ENCODE peak calls at places on chromosomes 12 and 14, in six cellular contexts. Q is colonic mucosa, M is neural crest cell, A is SK-N-DZ, V is cardiac fibroblast, N is ureter. T is an unnamed sample.

GRCh38 chr12:78703820-78704525 is 160.6 kb upstream of the SYT1 start:
- DNase-seq in Q (no peak), M (no peak), A (no peak), V (peak), N (no peak), T (peak)

GRCh38 chr14:93708311-93708734 is 80.0 kb downstream of the PRIMA1 start:
- DNase-seq in Q (no peak), M (no peak), A (no peak), V (no peak), N (no peak), T (no peak)

GRCh38 chr12:4285070-4285469 is 11.5 kb downstream of the CCND2 start:
- DNase-seq in Q (no peak), M (no peak), A (no peak), V (no peak), N (no peak), T (no peak)

GRCh38 chr14:103611215-103611614 is 17.8 kb upstream of the KLC1 start:
- DNase-seq in Q (no peak), M (no peak), A (no peak), V (no peak), N (no peak), T (no peak)

GRCh38 chr14:48350971-48351370 is 675.6 kb upstream of the MDGA2 start:
- DNase-seq in Q (no peak), M (no peak), A (no peak), V (no peak), N (no peak), T (peak)

GRCh38 chr12:25648460-25648859 is 95.4 kb upstream of the LMNTD1 start:
- DNase-seq in Q (no peak), M (no peak), A (peak), V (peak), N (peak), T (peak)

GRCh38 chr14:99440278-99440677 is 40.4 kb downstream of the SETD3 start:
- DNase-seq in Q (no peak), M (no peak), A (no peak), V (no peak), N (no peak), T (no peak)

GRCh38 chr14:37114039-37114438 is 58.4 kb downstream of the SLC25A21 start:
- DNase-seq in Q (no peak), M (no peak), A (no peak), V (no peak), N (no peak), T (peak)

GRCh38 chr12:49708851-49709250 is 1.6 kb upstream of the FMNL3 start:
- DNase-seq in Q (no peak), M (no peak), A (no peak), V (no peak), N (no peak), T (no peak)

GRCh38 chr12:109583733-109584132 is 10.1 kb downstream of the MVK start:
- DNase-seq in Q (no peak), M (no peak), A (no peak), V (no peak), N (no peak), T (no peak)

GRCh38 chr14:105495990-105496830 is 5.2 kb downstream of the TEDC1 start:
- DNase-seq in Q (no peak), M (no peak), A (no peak), V (no peak), N (no peak), T (no peak)

T was measured in MCF 10A.